ENCODE peak calls at places on chromosome 5, in seven cellular contexts. One of them, this sample, is unnamed.

GRCh38 chr5:142149363-142149762 is 40.8 kb downstream of the NDFIP1 start:
- DNase-seq in thyroid gland: no peak
- DNase-seq in IMR-90: no peak
- DNase-seq in HCT116: no peak
- DNase-seq in small intestine: no peak
- DNase-seq in cardiac muscle cell: no peak
- DNase-seq in neural progenitor cell: no peak
- DNase-seq in this sample: no peak

GRCh38 chr5:157689942-157690689 is 18.8 kb downstream of the C5orf52 start:
- DNase-seq in cardiac muscle cell: no peak
- DNase-seq in neural progenitor cell: no peak
- DNase-seq in IMR-90: no peak
- DNase-seq in small intestine: no peak
- DNase-seq in thyroid gland: peak; percentile 7
- DNase-seq in HCT116: no peak
- DNase-seq in this sample: no peak

GRCh38 chr5:95591490-95591901 is 28.4 kb upstream of the GPR150 start:
- DNase-seq in thyroid gland: no peak
- DNase-seq in cardiac muscle cell: no peak
- DNase-seq in HCT116: peak; percentile 63
- DNase-seq in neural progenitor cell: no peak
- DNase-seq in small intestine: no peak
- DNase-seq in IMR-90: peak; percentile 91
- DNase-seq in this sample: no peak

GRCh38 chr5:134594797-134595457 is 37.7 kb downstream of the SAR1B start:
- DNase-seq in HCT116: no peak
- DNase-seq in IMR-90: no peak
- DNase-seq in small intestine: no peak
- DNase-seq in neural progenitor cell: no peak
- DNase-seq in cardiac muscle cell: no peak
- DNase-seq in thyroid gland: no peak
- DNase-seq in this sample: no peak

GRCh38 chr5:137122075-137122474 is 377.1 kb downstream of the SPOCK1 start:
- DNase-seq in HCT116: no peak
- DNase-seq in neural progenitor cell: no peak
- DNase-seq in IMR-90: peak; percentile 34
- DNase-seq in cardiac muscle cell: no peak
- DNase-seq in small intestine: no peak
- DNase-seq in thyroid gland: no peak
- DNase-seq in this sample: no peak

GRCh38 chr5:145244788-145245187 is 590.4 kb downstream of the PRELID2 start:
- DNase-seq in thyroid gland: no peak
- DNase-seq in neural progenitor cell: no peak
- DNase-seq in HCT116: no peak
- DNase-seq in small intestine: no peak
- DNase-seq in cardiac muscle cell: no peak
- DNase-seq in IMR-90: peak; percentile 66
- DNase-seq in this sample: no peak

GRCh38 chr5:140673187-140673976 is at the start of gene DND1:
- DNase-seq in IMR-90: no peak
- DNase-seq in HCT116: no peak
- DNase-seq in neural progenitor cell: no peak
- DNase-seq in thyroid gland: no peak
- DNase-seq in small intestine: no peak
- DNase-seq in cardiac muscle cell: no peak
- DNase-seq in this sample: no peak

GRCh38 chr5:134626369-134627014 is 6.1 kb downstream of the SAR1B start:
- DNase-seq in neural progenitor cell: no peak
- DNase-seq in cardiac muscle cell: no peak
- DNase-seq in IMR-90: peak; percentile 63
- DNase-seq in HCT116: no peak
- DNase-seq in small intestine: peak; percentile 94
- DNase-seq in thyroid gland: no peak
- DNase-seq in this sample: no peak

GRCh38 chr5:156778752-156779151 is 71.3 kb upstream of the PPP1R2B start:
- DNase-seq in small intestine: no peak
- DNase-seq in thyroid gland: no peak
- DNase-seq in HCT116: no peak
- DNase-seq in neural progenitor cell: no peak
- DNase-seq in IMR-90: no peak
- DNase-seq in cardiac muscle cell: no peak
- DNase-seq in this sample: no peak

GRCh38 chr5:135700731-135701130 is 121.9 kb upstream of the CXCL14 start:
- DNase-seq in cardiac muscle cell: no peak
- DNase-seq in small intestine: no peak
- DNase-seq in thyroid gland: no peak
- DNase-seq in IMR-90: no peak
- DNase-seq in HCT116: no peak
- DNase-seq in neural progenitor cell: no peak
- DNase-seq in this sample: no peak

GRCh38 chr5:149114403-149115312 is 26.6 kb upstream of the ABLIM3 start:
- DNase-seq in neural progenitor cell: peak; percentile 78
- DNase-seq in HCT116: peak; percentile 77
- DNase-seq in small intestine: peak; percentile 65
- DNase-seq in thyroid gland: peak; percentile 44
- DNase-seq in IMR-90: peak; percentile 84
- DNase-seq in cardiac muscle cell: peak; percentile 85
- DNase-seq in this sample: no peak

GRCh38 chr5:160543395-160543794 is 121.7 kb downstream of the PTTG1 start:
- DNase-seq in HCT116: no peak
- DNase-seq in small intestine: no peak
- DNase-seq in thyroid gland: no peak
- DNase-seq in IMR-90: no peak
- DNase-seq in cardiac muscle cell: no peak
- DNase-seq in neural progenitor cell: no peak
- DNase-seq in this sample: no peak

GRCh38 chr5:159910843-159911229 is 5.4 kb upstream of the ADRA1B start:
- DNase-seq in neural progenitor cell: no peak
- DNase-seq in HCT116: no peak
- DNase-seq in IMR-90: no peak
- DNase-seq in cardiac muscle cell: no peak
- DNase-seq in thyroid gland: no peak
- DNase-seq in small intestine: no peak
- DNase-seq in this sample: no peak

GRCh38 chr5:74810915-74811314 is 43.9 kb downstream of the NSA2 start:
- DNase-seq in IMR-90: no peak
- DNase-seq in cardiac muscle cell: no peak
- DNase-seq in small intestine: no peak
- DNase-seq in thyroid gland: no peak
- DNase-seq in HCT116: no peak
- DNase-seq in neural progenitor cell: no peak
- DNase-seq in this sample: no peak

GRCh38 chr5:172887735-172888134 is 53.7 kb downstream of the ERGIC1 start:
- DNase-seq in HCT116: no peak
- DNase-seq in cardiac muscle cell: no peak
- DNase-seq in small intestine: no peak
- DNase-seq in neural progenitor cell: no peak
- DNase-seq in thyroid gland: no peak
- DNase-seq in IMR-90: peak; percentile 95
- DNase-seq in this sample: no peak
- H3K4me3 ChIP-seq in HCT116: no peak overlapping the region
- H3K4me3 ChIP-seq in cardiac muscle cell: no peak overlapping the region
- H3K4me3 ChIP-seq in small intestine: no peak overlapping the region
- H3K4me3 ChIP-seq in neural progenitor cell: no peak overlapping the region
- H3K4me3 ChIP-seq in thyroid gland: no peak overlapping the region
- H3K4me3 ChIP-seq in IMR-90: no peak overlapping the region
- H3K4me3 ChIP-seq in this sample: no peak overlapping the region

DNA sequence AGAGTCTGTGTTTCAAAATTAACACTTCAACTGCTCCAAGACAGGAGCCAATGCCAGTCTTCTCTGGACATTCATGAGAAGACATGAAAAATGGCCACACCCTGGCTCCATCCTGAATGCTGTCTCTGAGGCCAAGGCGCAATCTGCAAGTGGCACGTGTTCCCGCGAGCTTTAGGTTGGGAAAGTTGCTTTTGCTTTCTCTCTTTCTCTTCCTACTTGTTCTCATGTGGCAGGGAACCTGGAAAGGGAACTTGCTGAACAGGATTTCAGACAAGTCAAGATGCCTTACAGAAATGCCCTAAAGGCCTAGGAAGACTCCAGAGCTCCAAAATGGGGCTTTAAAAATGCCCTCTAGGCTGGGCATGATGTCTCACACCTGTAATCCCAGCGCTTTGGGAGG is 91.9 kb upstream of the OTULINL start:
- DNase-seq in thyroid gland: no peak
- DNase-seq in cardiac muscle cell: no peak
- DNase-seq in HCT116: no peak
- DNase-seq in neural progenitor cell: no peak
- DNase-seq in IMR-90: no peak
- DNase-seq in small intestine: peak; percentile 9
- DNase-seq in this sample: no peak
- H3K4me1 ChIP-seq in thyroid gland: no peaks in the 10 kb centered on the region
- H3K4me1 ChIP-seq in cardiac muscle cell: no peaks in the 10 kb centered on the region
- H3K4me1 ChIP-seq in HCT116: no peaks in the 10 kb centered on the region
- H3K4me1 ChIP-seq in neural progenitor cell: no peaks in the 10 kb centered on the region
- H3K4me1 ChIP-seq in IMR-90: peaks cover 18% of the 10 kb centered on the region
- H3K4me1 ChIP-seq in small intestine: no peaks in the 10 kb centered on the region
- H3K4me1 ChIP-seq in this sample: no peaks in the 10 kb centered on the region

GRCh38 chr5:2021484-2022176 is 138.9 kb upstream of the IRX4 start:
- DNase-seq in cardiac muscle cell: no peak
- DNase-seq in thyroid gland: no peak
- DNase-seq in neural progenitor cell: no peak
- DNase-seq in small intestine: no peak
- DNase-seq in HCT116: no peak
- DNase-seq in IMR-90: no peak
- DNase-seq in this sample: no peak

GRCh38 chr5:2017540-2018389 is 135.0 kb upstream of the IRX4 start:
- DNase-seq in small intestine: peak; percentile 20
- DNase-seq in IMR-90: peak; percentile 10
- DNase-seq in thyroid gland: no peak
- DNase-seq in neural progenitor cell: peak; percentile 50
- DNase-seq in HCT116: peak; percentile 33
- DNase-seq in cardiac muscle cell: no peak
- DNase-seq in this sample: no peak

GRCh38 chr5:2018390-2018724 is 135.6 kb upstream of the IRX4 start:
- DNase-seq in IMR-90: no peak
- DNase-seq in thyroid gland: no peak
- DNase-seq in small intestine: no peak
- DNase-seq in HCT116: no peak
- DNase-seq in neural progenitor cell: no peak
- DNase-seq in cardiac muscle cell: no peak
- DNase-seq in this sample: no peak

GRCh38 chr5:2020730-2021129 is 138.0 kb upstream of the IRX4 start:
- DNase-seq in IMR-90: no peak
- DNase-seq in thyroid gland: no peak
- DNase-seq in cardiac muscle cell: no peak
- DNase-seq in neural progenitor cell: no peak
- DNase-seq in HCT116: no peak
- DNase-seq in small intestine: no peak
- DNase-seq in this sample: no peak

GRCh38 chr5:2019716-2020115 is 137.0 kb upstream of the IRX4 start:
- DNase-seq in thyroid gland: no peak
- DNase-seq in neural progenitor cell: no peak
- DNase-seq in cardiac muscle cell: no peak
- DNase-seq in IMR-90: no peak
- DNase-seq in small intestine: no peak
- DNase-seq in HCT116: no peak
- DNase-seq in this sample: no peak
- H3K27me3 ChIP-seq in thyroid gland: no peaks in the 10 kb centered on the region
- H3K27me3 ChIP-seq in neural progenitor cell: peaks cover 10% of the 10 kb centered on the region
- H3K27me3 ChIP-seq in cardiac muscle cell: peaks cover 21% of the 10 kb centered on the region
- H3K27me3 ChIP-seq in IMR-90: no peaks in the 10 kb centered on the region
- H3K27me3 ChIP-seq in small intestine: no peaks in the 10 kb centered on the region
- H3K27me3 ChIP-seq in HCT116: peaks cover 41% of the 10 kb centered on the region
- H3K27me3 ChIP-seq in this sample: no peaks in the 10 kb centered on the region

GRCh38 chr5:59093329-59093728 is 510.5 kb downstream of the RAB3C start:
- DNase-seq in IMR-90: peak; percentile 19
- DNase-seq in cardiac muscle cell: no peak
- DNase-seq in neural progenitor cell: no peak
- DNase-seq in thyroid gland: no peak
- DNase-seq in HCT116: no peak
- DNase-seq in small intestine: peak; percentile 23
- DNase-seq in this sample: no peak
- H3K4me3 ChIP-seq in IMR-90: no peak overlapping the region
- H3K4me3 ChIP-seq in cardiac muscle cell: no peak overlapping the region
- H3K4me3 ChIP-seq in neural progenitor cell: no peak overlapping the region
- H3K4me3 ChIP-seq in thyroid gland: no peak overlapping the region
- H3K4me3 ChIP-seq in HCT116: no peak overlapping the region
- H3K4me3 ChIP-seq in small intestine: peak overlapping the region; percentile 48
- H3K4me3 ChIP-seq in this sample: peak overlapping the region; percentile 51